ENCODE peak calls at places on chromosomes 3 and 15, in six cellular contexts. R is neural crest cell; A is activated naive CD8-positive, alpha-beta T cell treated with anti-CD3 and anti-CD28 coated beads, Interleukin-2, amount 50 U/mL, for 16 hours; C is stimulated activated CD4-positive, alpha-beta T cell treated with anti-CD3 and anti-CD28 coated beads, Interleukin-12 subunit alpha, Interleukin-12 subunit beta, amount 100 ng/mL, for 48 hours; O is aorta; G is stimulated activated CD8-positive, alpha-beta memory T cell treated with anti-CD3 and anti-CD28 coated beads, Interleukin-7, amount 100 ng/mL, for 1 hour. Y is an unnamed sample.

GRCh38 chr3:143203848-143204247 is 84.3 kb downstream of the CHST2 start:
- DNase-seq in C (no peak), G (no peak), O (no peak), A (no peak), R (no peak), Y (no peak)

GRCh38 chr3:97698691-97699090 is 65.9 kb upstream of the ARL6 start:
- DNase-seq in C (no peak), G (no peak), R (no peak), O (no peak), A (no peak), Y (no peak)

GRCh38 chr3:77325280-77325679 is 285.4 kb downstream of the ROBO2 start:
- DNase-seq in O (no peak), A (no peak), G (no peak), R (no peak), C (no peak), Y (no peak)

GRCh38 chr15:68557469-68558317 is 21.1 kb upstream of the CORO2B start:
- DNase-seq in C (no peak), R (no peak), G (no peak), O (no peak), A (no peak), Y (no peak)

GRCh38 chr3:44000586-44000985 is 241.1 kb upstream of the TOPAZ1 start:
- DNase-seq in O (no peak), G (no peak), C (no peak), R (no peak), A (no peak), Y (no peak)

GRCh38 chr15:71109890-71110289 is 5.4 kb upstream of the THSD4 start:
- DNase-seq in A (no peak), G (no peak), C (no peak), R (no peak), O (no peak), Y (no peak)

GRCh38 chr15:40084657-40085056 is 24.0 kb downstream of the BMF start:
- DNase-seq in O (no peak), R (no peak), C (no peak), G (no peak), A (no peak), Y (no peak)

GRCh38 chr15:39598958-39599845 is 18.3 kb downstream of the THBS1 start:
- DNase-seq in O (no peak), C (no peak), G (no peak), R (no peak), A (no peak), Y (no peak)

GRCh38 chr3:99678023-99678422 is 39.6 kb downstream of the COL8A1 start:
- DNase-seq in O (no peak), C (no peak), G (no peak), A (no peak), R (no peak), Y (no peak)

GRCh38 chr3:24579008-24579407 is 84.4 kb upstream of the THRB start:
- DNase-seq in C (no peak), R (no peak), G (no peak), O (no peak), A (no peak), Y (no peak)

GRCh38 chr15:71424765-71425164 is 309.5 kb downstream of the THSD4 start:
- DNase-seq in G (no peak), A (no peak), R (no peak), O (no peak), C (no peak), Y (no peak)

GRCh38 chr3:185807455-185808068 is 17.3 kb downstream of the IGF2BP2 start:
- DNase-seq in O (no peak), A (no peak), G (no peak), C (no peak), R (no peak), Y (no peak)